ENCODE peak calls at places on chromosomes 1 and 21, in seven cellular contexts. K, H, N, Z, E, G and A are unnamed samples. For H3K4me1, the result is how much of the 10 kb centered on the place peaks cover.

GRCh38 chr1:7610936-7611335 is 160.2 kb upstream of the VAMP3 start:
- DNase-seq in K (no peak), H (no peak), N (no peak), Z (no peak), E (no peak), G (no peak), A (no peak)

GRCh38 chr1:207345644-207346561 is 24.4 kb downstream of the CD55 start:
- DNase-seq in K (no peak), H (no peak), N (no peak), Z (no peak), E (no peak), G (no peak), A (no peak)

GRCh38 chr1:12491691-12492090 is 126.3 kb downstream of the DHRS3 start:
- DNase-seq in K (no peak), H (no peak), N (no peak), Z (no peak), E (no peak), G (no peak), A (no peak)

GRCh38 chr1:202199141-202199889 is 5.7 kb downstream of the LGR6 start:
- DNase-seq in K (no peak), H (no peak), N (no peak), Z (no peak), E (no peak), G (no peak), A (no peak)

GRCh38 chr1:81832573-81832972 is 31.8 kb downstream of the ADGRL2 start:
- DNase-seq in K (no peak), H (no peak), N (no peak), Z (no peak), E (peak), G (no peak), A (no peak)

GRCh38 chr1:33623811-33624210 is 151.4 kb downstream of the ZSCAN20 start:
- DNase-seq in K (no peak), H (no peak), N (no peak), Z (no peak), E (no peak), G (no peak), A (no peak)

GRCh38 chr1:119686661-119687060 is 25.1 kb upstream of the PHGDH start:
- DNase-seq in K (no peak), H (no peak), N (no peak), Z (no peak), E (peak), G (no peak), A (peak)

GRCh38 chr1:203536981-203537455 is 43.1 kb downstream of the OPTC start:
- DNase-seq in K (peak), H (no peak), N (no peak), Z (no peak), E (peak), G (peak), A (peak)

GRCh38 chr1:178898401-178898800 is 27.5 kb upstream of the ANGPTL1 start:
- DNase-seq in K (no peak), H (no peak), N (no peak), Z (no peak), E (no peak), G (no peak), A (no peak)

GRCh38 chr1:221840511-221841243 is 98.8 kb upstream of the DUSP10 start:
- DNase-seq in K (no peak), H (no peak), N (peak), Z (no peak), E (no peak), G (no peak), A (peak)

GRCh38 chr21:45998276-45998701 is 16.7 kb downstream of the COL6A1 start:
- DNase-seq in K (no peak), H (no peak), N (peak), Z (no peak), E (no peak), G (peak), A (no peak)

GRCh38 chr1:245888809-245889208 is 618.3 kb downstream of the SMYD3 start:
- DNase-seq in K (no peak), H (peak), N (no peak), Z (no peak), E (peak), G (no peak), A (no peak)

GRCh38 chr1:219990782-219991510 is 55.4 kb downstream of the EPRS1 start:
- DNase-seq in K (no peak), H (peak), N (no peak), Z (no peak), E (peak), G (no peak), A (peak)

GRCh38 chr1:219988387-219988786 is 57.9 kb downstream of the EPRS1 start:
- DNase-seq in K (no peak), H (no peak), N (no peak), Z (no peak), E (no peak), G (no peak), A (no peak)

GRCh38 chr1:219993554-219994433 is 52.5 kb downstream of the EPRS1 start:
- DNase-seq in K (no peak), H (no peak), N (no peak), Z (no peak), E (no peak), G (no peak), A (no peak)

GRCh38 chr1:219988818-219989217 is 57.5 kb downstream of the EPRS1 start:
- DNase-seq in K (no peak), H (no peak), N (no peak), Z (no peak), E (no peak), G (no peak), A (no peak)

DNA sequence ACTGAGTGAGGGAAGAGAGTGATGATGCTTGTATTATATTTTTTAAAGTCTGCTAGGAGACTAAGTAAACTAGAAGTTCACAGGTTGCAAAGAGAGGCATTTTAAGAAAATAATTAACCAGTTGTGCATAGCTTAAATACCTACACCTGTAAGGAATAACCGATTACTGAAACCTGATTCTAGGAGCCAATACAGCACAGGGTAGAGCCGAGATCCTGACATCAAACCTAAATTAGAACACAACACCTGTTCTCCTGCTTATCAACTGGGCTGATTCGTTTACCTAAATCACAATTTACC is 54.8 kb downstream of the EPRS1 start:
- DNase-seq in K (no peak), H (no peak), N (no peak), Z (no peak), E (no peak), G (no peak), A (no peak)
- TF ChIP-seq CTCF in K (no peak), H (no peak), N (no peak), Z (no peak), E (no peak), G (no peak), A (no peak)

GRCh38 chr1:155941845-155942507 is 538 bp downstream of the RXFP4 start:
- DNase-seq in K (no peak), H (no peak), N (no peak), Z (no peak), E (no peak), G (no peak), A (no peak)

GRCh38 chr1:155940993-155941844 is at the start of gene RXFP4:
- DNase-seq in K (no peak), H (no peak), N (no peak), Z (no peak), E (no peak), G (no peak), A (no peak)

GRCh38 chr1:155942578-155943141 is 1.2 kb downstream of the RXFP4 start:
- DNase-seq in K (no peak), H (no peak), N (no peak), Z (no peak), E (no peak), G (no peak), A (no peak)

GRCh38 chr1:155938220-155938627 is 3.2 kb upstream of the RXFP4 start:
- DNase-seq in K (no peak), H (peak), N (no peak), Z (no peak), E (peak), G (no peak), A (no peak)

GRCh38 chr1:155940531-155940992 is 876 bp upstream of the RXFP4 start:
- DNase-seq in K (no peak), H (no peak), N (no peak), Z (peak), E (no peak), G (no peak), A (no peak)
- H3K4me1 ChIP-seq in K (under half), H (under half), N (half or more), Z (under half), E (under half), G (under half), A (under half)

GRCh38 chr1:230135726-230136125 is 68.7 kb downstream of the GALNT2 start:
- DNase-seq in K (no peak), H (no peak), N (no peak), Z (no peak), E (no peak), G (no peak), A (no peak)

GRCh38 chr1:230138561-230139239 is 71.7 kb downstream of the GALNT2 start:
- DNase-seq in K (no peak), H (no peak), N (no peak), Z (no peak), E (no peak), G (no peak), A (no peak)

GRCh38 chr1:230139306-230139705 is 72.3 kb downstream of the GALNT2 start:
- DNase-seq in K (no peak), H (no peak), N (no peak), Z (no peak), E (no peak), G (no peak), A (no peak)

GRCh38 chr1:230137328-230137815 is 70.3 kb downstream of the GALNT2 start:
- DNase-seq in K (no peak), H (no peak), N (no peak), Z (no peak), E (no peak), G (no peak), A (no peak)

GRCh38 chr1:230136453-230137327 is 69.7 kb downstream of the GALNT2 start:
- DNase-seq in K (no peak), H (no peak), N (no peak), Z (no peak), E (no peak), G (no peak), A (no peak)
- H3K27ac ChIP-seq in K (no peak), H (no peak), N (peak), Z (no peak), E (no peak), G (no peak), A (no peak)

GRCh38 chr1:147892731-147893214 is 9.8 kb upstream of the GJA8 start:
- DNase-seq in K (no peak), H (peak), N (no peak), Z (no peak), E (peak), G (no peak), A (peak)

GRCh38 chr1:147895123-147895522 is 7.5 kb upstream of the GJA8 start:
- DNase-seq in K (no peak), H (no peak), N (no peak), Z (no peak), E (no peak), G (no peak), A (no peak)

GRCh38 chr1:147891088-147891487 is 11.5 kb upstream of the GJA8 start:
- DNase-seq in K (no peak), H (no peak), N (no peak), Z (no peak), E (no peak), G (no peak), A (no peak)

GRCh38 chr1:147890177-147890790 is 12.3 kb upstream of the GJA8 start:
- DNase-seq in K (peak), H (peak), N (peak), Z (peak), E (peak), G (peak), A (peak)

DNA sequence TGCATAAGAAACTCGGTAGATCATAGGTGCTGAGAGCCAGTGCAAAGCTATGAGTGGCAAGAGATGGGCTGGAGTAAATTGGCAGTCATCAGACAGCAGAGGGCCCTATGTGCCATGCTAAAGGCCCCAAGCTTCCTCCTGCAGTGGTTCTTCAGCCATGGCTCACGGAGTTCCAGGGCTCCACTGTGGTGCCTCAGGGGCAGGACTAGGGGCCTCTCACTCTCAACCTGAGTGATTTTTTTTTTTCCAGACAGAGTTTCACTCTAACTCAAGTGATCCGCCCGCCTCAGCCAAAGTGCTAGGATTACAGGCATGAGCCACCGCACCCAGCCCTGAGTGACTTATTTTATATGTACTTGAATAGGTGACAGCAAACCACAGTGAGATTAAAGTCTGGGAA is 10.4 kb upstream of the GJA8 start:
- DNase-seq in K (no peak), H (peak), N (no peak), Z (no peak), E (peak), G (no peak), A (no peak)
- TF ChIP-seq CTCF in K (no peak), H (peak), N (no peak), Z (peak), E (no peak), G (no peak), A (no peak)